ENCODE peak calls at places on chromosomes 5 and 9, in eight cellular contexts. K is NCI-H2081; N is CD4-positive, alpha-beta T cell; V is activated CD4-positive, alpha-beta T cell treated with anti-CD3 and anti-CD28 coated beads, Interleukin-2, amount 10 ng/mL, durations not matched to agents 7 days and 5 days; H is fibroblast of lung; P is PC-9; M is OCI-LY7; E is fibroblast of mammary gland. C is an unnamed sample.

GRCh38 chr5:74289238-74289637 is 351.3 kb downstream of the ENC1 start:
- DNase-seq in V (no peak), E (no peak), K (no peak), N (no peak), M (no peak), P (no peak), H (no peak), C (no peak)

GRCh38 chr5:25393957-25394356 is 749.2 kb upstream of the CDH10 start:
- DNase-seq in P (no peak), K (no peak), E (no peak), N (no peak), M (no peak), V (no peak), H (no peak), C (no peak)

GRCh38 chr5:134005415-134006118 is 792 bp upstream of the VDAC1 start:
- DNase-seq in V (peak), N (no peak), E (no peak), K (no peak), P (no peak), H (peak), M (no peak), C (no peak)

GRCh38 chr5:178273665-178274541 is 41.3 kb upstream of the PHYKPL start:
- DNase-seq in H (no peak), E (no peak), M (no peak), V (no peak), N (no peak), P (peak), K (no peak), C (no peak)

GRCh38 chr9:12964271-12964670 is 189.5 kb downstream of the LURAP1L start:
- DNase-seq in K (no peak), H (no peak), E (no peak), V (no peak), P (no peak), M (no peak), N (no peak), C (no peak)

GRCh38 chr5:542693-543311 is 18.6 kb upstream of the SLC9A3 start:
- DNase-seq in N (peak), E (no peak), V (no peak), K (no peak), P (no peak), M (no peak), H (no peak), C (no peak)

GRCh38 chr9:122314193-122314592 is 49.5 kb downstream of the MRRF start:
- DNase-seq in K (no peak), H (no peak), P (no peak), V (no peak), E (no peak), N (no peak), M (no peak), C (no peak)

GRCh38 chr9:13863112-13863511 is 450.8 kb downstream of the NFIB start:
- DNase-seq in P (no peak), N (no peak), V (no peak), M (no peak), K (no peak), H (peak), E (peak), C (no peak)

GRCh38 chr9:120383999-120384924 is 195.7 kb downstream of the CDK5RAP2 start:
- DNase-seq in H (peak), P (no peak), K (peak), V (no peak), M (no peak), N (no peak), E (peak), C (no peak)

GRCh38 chr9:76680716-76681431 is 83.4 kb upstream of the PCA3 start:
- DNase-seq in V (no peak), E (no peak), M (no peak), K (no peak), P (no peak), H (no peak), N (no peak), C (no peak)

GRCh38 chr5:1867114-1867814 is 15.5 kb downstream of the IRX4 start:
- DNase-seq in E (no peak), M (no peak), K (no peak), P (no peak), H (peak), N (no peak), V (no peak), C (no peak)

GRCh38 chr9:128396970-128397613 is 23.6 kb upstream of the CERCAM start:
- DNase-seq in P (no peak), K (no peak), E (no peak), V (no peak), H (no peak), N (no peak), M (no peak), C (no peak)

GRCh38 chr5:62938927-62939326 is 360.3 kb downstream of the LRRC70 start:
- DNase-seq in V (no peak), M (no peak), N (no peak), P (no peak), E (no peak), K (no peak), H (peak), C (no peak)

GRCh38 chr5:89315194-89315593 is 432.2 kb upstream of the MEF2C start:
- DNase-seq in K (peak), M (no peak), E (peak), H (peak), V (no peak), N (no peak), P (no peak), C (no peak)

GRCh38 chr5:115398726-115399125 is 102.3 kb upstream of the CCDC112 start:
- DNase-seq in V (no peak), P (no peak), M (no peak), E (peak), H (peak), K (no peak), N (no peak), C (peak)

GRCh38 chr9:36928670-36929349 is 105.3 kb downstream of the PAX5 start:
- DNase-seq in P (no peak), K (no peak), N (no peak), E (peak), M (no peak), V (no peak), H (peak), C (peak)

GRCh38 chr5:81850494-81850893 is 99.6 kb upstream of the SSBP2 start:
- DNase-seq in M (peak), V (no peak), H (peak), N (no peak), P (no peak), E (peak), K (no peak), C (peak)

GRCh38 chr5:138654281-138654867 is 79.2 kb upstream of the HSPA9 start:
- DNase-seq in M (no peak), V (peak), H (peak), E (peak), P (peak), N (peak), K (no peak), C (peak)

GRCh38 chr5:155303134-155303533 is 289.6 kb downstream of the KIF4B start:
- DNase-seq in M (no peak), H (no peak), V (no peak), N (no peak), E (no peak), K (no peak), P (no peak), C (no peak)

GRCh38 chr5:1477341-1477740 is 32.1 kb upstream of the SLC6A3 start:
- DNase-seq in M (no peak), H (no peak), V (no peak), K (no peak), P (no peak), E (peak), N (no peak), C (no peak)

GRCh38 chr9:121075251-121076036 is 689 bp downstream of the CNTRL start:
- DNase-seq in P (no peak), E (peak), V (peak), N (no peak), H (no peak), K (peak), M (peak), C (peak)

GRCh38 chr5:91384671-91385430 is 1.7 kb upstream of the ARRDC3 start:
- DNase-seq in V (peak), N (peak), E (peak), K (peak), M (peak), H (peak), P (peak), C (peak)

GRCh38 chr9:83598487-83598886 is 24.5 kb upstream of the IDNK start:
- DNase-seq in K (no peak), N (no peak), P (no peak), E (peak), V (no peak), M (no peak), H (no peak), C (no peak)

C was measured in HCEC 1CT.